ENCODE peak calls at places on chromosomes 4 and X, in five cellular contexts. One of them, this sample, is unnamed.

GRCh38 chr4:136302566-136302965 is 1229.7 kb downstream of the PCDH18 start:
- DNase-seq in neural progenitor cell: no peak
- DNase-seq in K562: no peak
- DNase-seq in PC-3: no peak
- DNase-seq in GM23248: no peak
- DNase-seq in this sample: no peak

GRCh38 chr4:179595671-179596410 is 2153.6 kb upstream of the AGA start:
- DNase-seq in neural progenitor cell: no peak
- DNase-seq in K562: no peak
- DNase-seq in PC-3: peak; percentile 52
- DNase-seq in GM23248: peak; percentile 1
- DNase-seq in this sample: no peak

GRCh38 chr4:69999420-69999819 is 3.7 kb downstream of the STATH start:
- DNase-seq in neural progenitor cell: no peak
- DNase-seq in K562: no peak
- DNase-seq in PC-3: peak; percentile 32
- DNase-seq in GM23248: peak; percentile 45
- DNase-seq in this sample: no peak

GRCh38 chrX:107537815-107538214 is 88.4 kb downstream of the FRMPD3 start:
- DNase-seq in neural progenitor cell: peak; percentile 72
- DNase-seq in K562: peak; percentile 41
- DNase-seq in PC-3: peak; percentile 68
- DNase-seq in GM23248: peak; percentile 62
- DNase-seq in this sample: no peak

GRCh38 chrX:19789782-19790181 is 97.6 kb downstream of the SH3KBP1 start:
- DNase-seq in neural progenitor cell: no peak
- DNase-seq in K562: no peak
- DNase-seq in PC-3: no peak
- DNase-seq in GM23248: no peak
- DNase-seq in this sample: no peak

GRCh38 chr4:188439641-188440311 is 300.5 kb downstream of the TRIML1 start:
- DNase-seq in neural progenitor cell: no peak
- DNase-seq in K562: no peak
- DNase-seq in PC-3: peak; percentile 3
- DNase-seq in GM23248: peak; percentile 2
- DNase-seq in this sample: no peak

GRCh38 chr4:47686294-47686872 is 151.5 kb downstream of the CORIN start:
- DNase-seq in neural progenitor cell: peak; percentile 58
- DNase-seq in K562: peak; percentile 58
- DNase-seq in PC-3: peak; percentile 58
- DNase-seq in GM23248: peak; percentile 46
- DNase-seq in this sample: no peak

GRCh38 chrX:132532955-132533354 is 44.1 kb upstream of the MBNL3 start:
- DNase-seq in neural progenitor cell: no peak
- DNase-seq in K562: no peak
- DNase-seq in PC-3: peak; percentile 66
- DNase-seq in GM23248: peak; percentile 2
- DNase-seq in this sample: no peak

GRCh38 chr4:144366425-144366824 is 225.9 kb upstream of the GYPA start:
- DNase-seq in neural progenitor cell: no peak
- DNase-seq in K562: no peak
- DNase-seq in PC-3: no peak
- DNase-seq in GM23248: no peak
- DNase-seq in this sample: no peak

GRCh38 chr4:107988763-107989035 is 990 bp upstream of the HADH start:
- DNase-seq in neural progenitor cell: no peak
- DNase-seq in K562: no peak
- DNase-seq in PC-3: no peak
- DNase-seq in GM23248: no peak
- DNase-seq in this sample: no peak
- H3K4me3 ChIP-seq in neural progenitor cell: no peak overlapping the region
- H3K4me3 ChIP-seq in K562: no peak overlapping the region
- H3K4me3 ChIP-seq in PC-3: peak overlapping the region; percentile 98
- H3K4me3 ChIP-seq in GM23248: no peak overlapping the region
- H3K4me3 ChIP-seq in this sample: peak overlapping the region; percentile 96

DNA sequence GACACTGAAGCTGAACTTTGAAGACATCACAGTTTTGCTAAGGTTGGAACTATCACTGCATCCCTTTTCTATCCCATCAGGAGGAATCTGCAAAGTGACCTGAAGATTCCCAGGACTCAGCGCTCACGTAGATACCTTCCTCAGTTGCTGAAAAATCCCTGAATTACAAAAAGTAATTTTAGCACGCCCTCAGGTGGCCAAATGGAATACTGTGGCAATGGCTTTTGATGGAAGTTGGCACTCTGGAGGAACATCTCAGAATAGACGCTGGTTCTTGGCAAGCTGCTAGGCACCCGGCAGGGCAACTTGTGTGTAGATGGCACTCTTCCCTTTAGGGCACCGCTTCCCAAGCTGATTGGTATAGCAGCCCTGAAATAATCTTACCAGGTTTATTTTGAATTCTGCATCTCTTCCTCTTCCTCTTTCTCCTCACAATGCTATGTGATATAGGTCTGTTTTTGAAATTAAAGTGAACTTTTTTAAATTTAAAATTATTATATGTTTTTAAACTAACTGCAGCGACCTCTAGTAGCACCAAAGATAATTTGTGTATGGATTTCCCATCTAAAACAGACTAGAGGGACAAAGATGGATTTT is 16.3 kb upstream of the ESX1 start:
- DNase-seq in neural progenitor cell: peak; percentile 65
- DNase-seq in K562: peak; percentile 13
- DNase-seq in PC-3: peak; percentile 82
- DNase-seq in GM23248: peak; percentile 55
- DNase-seq in this sample: peak; percentile 8
- TF ChIP-seq EZH2 in neural progenitor cell: no peak
- TF ChIP-seq EZH2 in K562: no peak
- TF ChIP-seq EZH2 in PC-3: no peak
- TF ChIP-seq EZH2 in GM23248: no peak
- TF ChIP-seq EZH2 in this sample: no peak

GRCh38 chr4:185587444-185588161 is 52.3 kb upstream of the PDLIM3 start:
- DNase-seq in neural progenitor cell: peak; percentile 66
- DNase-seq in K562: no peak
- DNase-seq in PC-3: no peak
- DNase-seq in GM23248: no peak
- DNase-seq in this sample: no peak
- H3K4me3 ChIP-seq in neural progenitor cell: peak overlapping the region; percentile 28
- H3K4me3 ChIP-seq in K562: no peak overlapping the region
- H3K4me3 ChIP-seq in PC-3: no peak overlapping the region
- H3K4me3 ChIP-seq in GM23248: no peak overlapping the region
- H3K4me3 ChIP-seq in this sample: no peak overlapping the region

GRCh38 chr4:1403177-1403583 is 3.1 kb downstream of the NKX1-1 start:
- DNase-seq in neural progenitor cell: no peak
- DNase-seq in K562: no peak
- DNase-seq in PC-3: no peak
- DNase-seq in GM23248: no peak
- DNase-seq in this sample: no peak
- TF ChIP-seq EZH2 in neural progenitor cell: peak; percentile 27
- TF ChIP-seq EZH2 in K562: no peak
- TF ChIP-seq EZH2 in PC-3: no peak
- TF ChIP-seq EZH2 in GM23248: no peak
- TF ChIP-seq EZH2 in this sample: no peak

GRCh38 chrX:38221391-38221929 is 789 bp upstream of the SRPX start:
- DNase-seq in neural progenitor cell: no peak
- DNase-seq in K562: no peak
- DNase-seq in PC-3: no peak
- DNase-seq in GM23248: peak; percentile 42
- DNase-seq in this sample: no peak
- H3K4me3 ChIP-seq in neural progenitor cell: no peak overlapping the region
- H3K4me3 ChIP-seq in K562: no peak overlapping the region
- H3K4me3 ChIP-seq in PC-3: no peak overlapping the region
- H3K4me3 ChIP-seq in GM23248: peak overlapping the region; percentile 91
- H3K4me3 ChIP-seq in this sample: no peak overlapping the region

This sample was measured in SK-N-MC.